ENCODE peak calls at places on chromosomes 4 and X, in four cellular contexts. One of them, this sample, is unnamed.

GRCh38 chr4:128385683-128386304 is 98.2 kb upstream of the PGRMC2 start:
- DNase-seq in fibroblast of the conjunctiva: peak
- DNase-seq in SW 1271: peak
- DNase-seq in RPMI7951: peak
- DNase-seq in this sample: no peak

GRCh38 chrX:1679238-1679637 is 64.4 kb downstream of the ASMT start:
- DNase-seq in fibroblast of the conjunctiva: no peak
- DNase-seq in SW 1271: no peak
- DNase-seq in RPMI7951: peak
- DNase-seq in this sample: no peak

GRCh38 chr4:11505225-11505971 is 76.7 kb upstream of the HS3ST1 start:
- DNase-seq in fibroblast of the conjunctiva: no peak
- DNase-seq in SW 1271: peak
- DNase-seq in RPMI7951: peak
- DNase-seq in this sample: no peak

GRCh38 chrX:11535156-11535919 is 130.4 kb downstream of the ARHGAP6 start:
- DNase-seq in fibroblast of the conjunctiva: no peak
- DNase-seq in SW 1271: no peak
- DNase-seq in RPMI7951: no peak
- DNase-seq in this sample: no peak

GRCh38 chr4:156939151-156939550 is 32.4 kb downstream of the PDGFC start:
- DNase-seq in fibroblast of the conjunctiva: no peak
- DNase-seq in SW 1271: no peak
- DNase-seq in RPMI7951: no peak
- DNase-seq in this sample: no peak

GRCh38 chrX:110944793-110945466 is 149.3 kb upstream of the CHRDL1 start:
- DNase-seq in fibroblast of the conjunctiva: no peak
- DNase-seq in SW 1271: no peak
- DNase-seq in RPMI7951: no peak
- DNase-seq in this sample: no peak

GRCh38 chr4:6701371-6701770 is 7.7 kb downstream of the S100P start:
- DNase-seq in fibroblast of the conjunctiva: no peak
- DNase-seq in SW 1271: peak
- DNase-seq in RPMI7951: no peak
- DNase-seq in this sample: no peak

GRCh38 chr4:41744572-41745291 is 3.8 kb downstream of the PHOX2B start:
- DNase-seq in fibroblast of the conjunctiva: no peak
- DNase-seq in SW 1271: no peak
- DNase-seq in RPMI7951: no peak
- DNase-seq in this sample: no peak

GRCh38 chr4:4837316-4837715 is 22.1 kb upstream of the MSX1 start:
- DNase-seq in fibroblast of the conjunctiva: no peak
- DNase-seq in SW 1271: no peak
- DNase-seq in RPMI7951: no peak
- DNase-seq in this sample: no peak

GRCh38 chr4:146582864-146583263 is 55.8 kb upstream of the POU4F2 start:
- DNase-seq in fibroblast of the conjunctiva: no peak
- DNase-seq in SW 1271: no peak
- DNase-seq in RPMI7951: no peak
- DNase-seq in this sample: no peak

GRCh38 chr4:19478791-19479190 is 772.9 kb upstream of the SLIT2 start:
- DNase-seq in fibroblast of the conjunctiva: no peak
- DNase-seq in SW 1271: no peak
- DNase-seq in RPMI7951: no peak
- DNase-seq in this sample: no peak

GRCh38 chr4:37749398-37749988 is 63.3 kb upstream of the RELL1 start:
- DNase-seq in fibroblast of the conjunctiva: no peak
- DNase-seq in SW 1271: no peak
- DNase-seq in RPMI7951: no peak
- DNase-seq in this sample: no peak

GRCh38 chrX:94977562-94977961 is 1303.6 kb downstream of the FAM133A start:
- DNase-seq in fibroblast of the conjunctiva: no peak
- DNase-seq in SW 1271: no peak
- DNase-seq in RPMI7951: no peak
- DNase-seq in this sample: no peak

GRCh38 chr4:8536467-8536866 is 43.7 kb upstream of the GPR78 start:
- DNase-seq in fibroblast of the conjunctiva: no peak
- DNase-seq in SW 1271: no peak
- DNase-seq in RPMI7951: no peak
- DNase-seq in this sample: no peak

GRCh38 chr4:94304365-94304971 is 38.2 kb downstream of the HPGDS start:
- DNase-seq in fibroblast of the conjunctiva: peak
- DNase-seq in SW 1271: no peak
- DNase-seq in RPMI7951: peak
- DNase-seq in this sample: peak

GRCh38 chr4:8586671-8587468 is 5.7 kb upstream of the CPZ start:
- DNase-seq in fibroblast of the conjunctiva: no peak
- DNase-seq in SW 1271: no peak
- DNase-seq in RPMI7951: no peak
- DNase-seq in this sample: no peak

GRCh38 chrX:75181721-75182120 is 25.6 kb upstream of the ABCB7 start:
- DNase-seq in fibroblast of the conjunctiva: no peak
- DNase-seq in SW 1271: no peak
- DNase-seq in RPMI7951: peak
- DNase-seq in this sample: no peak

GRCh38 chr4:108060686-108061321 is 71.1 kb downstream of the HADH start:
- DNase-seq in fibroblast of the conjunctiva: no peak
- DNase-seq in SW 1271: no peak
- DNase-seq in RPMI7951: peak
- DNase-seq in this sample: no peak

GRCh38 chrX:17829526-17829925 is 31.6 kb downstream of the RAI2 start:
- DNase-seq in fibroblast of the conjunctiva: no peak
- DNase-seq in SW 1271: no peak
- DNase-seq in RPMI7951: no peak
- DNase-seq in this sample: no peak

GRCh38 chr4:1347410-1347864 is 429 bp downstream of the UVSSA start:
- DNase-seq in fibroblast of the conjunctiva: peak
- DNase-seq in SW 1271: peak
- DNase-seq in RPMI7951: peak
- DNase-seq in this sample: no peak

GRCh38 chr4:791866-792630 is 33.9 kb downstream of the CPLX1 start:
- DNase-seq in fibroblast of the conjunctiva: no peak
- DNase-seq in SW 1271: no peak
- DNase-seq in RPMI7951: no peak
- DNase-seq in this sample: no peak

GRCh38 chr4:2948895-2949781 is 14.1 kb downstream of the NOP14 start:
- DNase-seq in fibroblast of the conjunctiva: no peak
- DNase-seq in SW 1271: peak
- DNase-seq in RPMI7951: peak
- DNase-seq in this sample: no peak

GRCh38 chr4:183072181-183072580 is 26.9 kb upstream of the WWC2 start:
- DNase-seq in fibroblast of the conjunctiva: no peak
- DNase-seq in SW 1271: no peak
- DNase-seq in RPMI7951: no peak
- DNase-seq in this sample: no peak

GRCh38 chr4:176198316-176198903 is 3.0 kb upstream of the SPATA4 start:
- DNase-seq in fibroblast of the conjunctiva: no peak
- DNase-seq in SW 1271: no peak
- DNase-seq in RPMI7951: no peak
- DNase-seq in this sample: no peak

GRCh38 chrX:106707771-106708454 is 18.6 kb upstream of the RNF128 start:
- DNase-seq in fibroblast of the conjunctiva: peak
- DNase-seq in SW 1271: peak
- DNase-seq in RPMI7951: peak
- DNase-seq in this sample: no peak

GRCh38 chr4:156336516-156336915 is 382.9 kb upstream of the CTSO start:
- DNase-seq in fibroblast of the conjunctiva: no peak
- DNase-seq in SW 1271: no peak
- DNase-seq in RPMI7951: peak
- DNase-seq in this sample: no peak

GRCh38 chr4:114087596-114088230 is 108.3 kb upstream of the ARSJ start:
- DNase-seq in fibroblast of the conjunctiva: peak
- DNase-seq in SW 1271: no peak
- DNase-seq in RPMI7951: peak
- DNase-seq in this sample: no peak

GRCh38 chrX:119655125-119655524 is 37.8 kb downstream of the SEPTIN6 start:
- DNase-seq in fibroblast of the conjunctiva: no peak
- DNase-seq in SW 1271: no peak
- DNase-seq in RPMI7951: peak
- DNase-seq in this sample: no peak

GRCh38 chr4:26015133-26015651 is 101.2 kb downstream of the SMIM20 start:
- DNase-seq in fibroblast of the conjunctiva: peak
- DNase-seq in SW 1271: no peak
- DNase-seq in RPMI7951: peak
- DNase-seq in this sample: no peak

GRCh38 chr4:168421671-168422070 is 58.6 kb downstream of the DDX60L start:
- DNase-seq in fibroblast of the conjunctiva: no peak
- DNase-seq in SW 1271: peak
- DNase-seq in RPMI7951: peak
- DNase-seq in this sample: no peak

GRCh38 chrX:138345801-138346200 is 365.7 kb downstream of the FGF13 start:
- DNase-seq in fibroblast of the conjunctiva: no peak
- DNase-seq in SW 1271: no peak
- DNase-seq in RPMI7951: no peak
- DNase-seq in this sample: no peak

GRCh38 chrX:19695884-19696283 is 180.6 kb upstream of the MAP3K15 start:
- DNase-seq in fibroblast of the conjunctiva: no peak
- DNase-seq in SW 1271: no peak
- DNase-seq in RPMI7951: no peak
- DNase-seq in this sample: no peak

GRCh38 chr4:139167774-139168444 is 9.1 kb downstream of the ELF2 start:
- DNase-seq in fibroblast of the conjunctiva: no peak
- DNase-seq in SW 1271: peak
- DNase-seq in RPMI7951: peak
- DNase-seq in this sample: no peak

GRCh38 chrX:126551725-126552312 is 795 bp downstream of the DCAF12L1 start:
- DNase-seq in fibroblast of the conjunctiva: no peak
- DNase-seq in SW 1271: no peak
- DNase-seq in RPMI7951: no peak
- DNase-seq in this sample: no peak

GRCh38 chr4:88429401-88429800 is 27.5 kb upstream of the HERC5 start:
- DNase-seq in fibroblast of the conjunctiva: no peak
- DNase-seq in SW 1271: no peak
- DNase-seq in RPMI7951: no peak
- DNase-seq in this sample: no peak

GRCh38 chrX:110669572-110669971 is 126.0 kb downstream of the CHRDL1 start:
- DNase-seq in fibroblast of the conjunctiva: no peak
- DNase-seq in SW 1271: no peak
- DNase-seq in RPMI7951: no peak
- DNase-seq in this sample: no peak

GRCh38 chr4:77148081-77148480 is 8.9 kb upstream of the CCNG2 start:
- DNase-seq in fibroblast of the conjunctiva: no peak
- DNase-seq in SW 1271: no peak
- DNase-seq in RPMI7951: no peak
- DNase-seq in this sample: no peak

GRCh38 chr4:105345358-105345757 is 128.5 kb downstream of the PPA2 start:
- DNase-seq in fibroblast of the conjunctiva: no peak
- DNase-seq in SW 1271: no peak
- DNase-seq in RPMI7951: no peak
- DNase-seq in this sample: no peak

GRCh38 chr4:140374130-140374477 is 658 bp downstream of the SCOC start:
- DNase-seq in fibroblast of the conjunctiva: no peak
- DNase-seq in SW 1271: no peak
- DNase-seq in RPMI7951: no peak
- DNase-seq in this sample: no peak

GRCh38 chr4:185993328-185993973 is 75.5 kb upstream of the TLR3 start:
- DNase-seq in fibroblast of the conjunctiva: no peak
- DNase-seq in SW 1271: no peak
- DNase-seq in RPMI7951: no peak
- DNase-seq in this sample: no peak

This sample was measured in SK-N-MC.